ENCODE peak calls at places on chromosomes 2 and 18, in eight cellular contexts. One of them, this sample, is unnamed.
A peak's percentile ranks its signal among the peaks of the same experiment; 100 is the strongest.

GRCh38 chr2:43070676-43071491 is 155.5 kb downstream of the ZFP36L2 start:
- DNase-seq in GM12892: no peak
- DNase-seq in effector memory CD8-positive, alpha-beta T cell: no peak
- DNase-seq in fibroblast of pulmonary artery: no peak
- DNase-seq in NAMALWA: no peak
- DNase-seq in NCI-H460: no peak
- DNase-seq in WTC11: no peak
- DNase-seq in B cell: no peak
- DNase-seq in this sample: no peak

GRCh38 chr18:56748698-56749268 is 97.6 kb downstream of the WDR7 start:
- DNase-seq in NCI-H460: peak; percentile 23
- DNase-seq in B cell: no peak
- DNase-seq in fibroblast of pulmonary artery: peak; percentile 73
- DNase-seq in NAMALWA: peak; percentile 67
- DNase-seq in GM12892: no peak
- DNase-seq in WTC11: no peak
- DNase-seq in effector memory CD8-positive, alpha-beta T cell: no peak
- DNase-seq in this sample: peak; percentile 65

GRCh38 chr2:236578980-236579745 is 9.5 kb downstream of the ACKR3 start:
- DNase-seq in GM12892: no peak
- DNase-seq in fibroblast of pulmonary artery: no peak
- DNase-seq in NCI-H460: no peak
- DNase-seq in B cell: no peak
- DNase-seq in WTC11: no peak
- DNase-seq in effector memory CD8-positive, alpha-beta T cell: no peak
- DNase-seq in NAMALWA: no peak
- DNase-seq in this sample: no peak

GRCh38 chr18:48913201-48913600 is 37.6 kb downstream of the SMAD7 start:
- DNase-seq in fibroblast of pulmonary artery: no peak
- DNase-seq in effector memory CD8-positive, alpha-beta T cell: peak; percentile 64
- DNase-seq in NCI-H460: no peak
- DNase-seq in WTC11: no peak
- DNase-seq in GM12892: no peak
- DNase-seq in NAMALWA: peak; percentile 39
- DNase-seq in B cell: no peak
- DNase-seq in this sample: peak; percentile 29

GRCh38 chr2:211133766-211134165 is 577.4 kb downstream of the CPS1 start:
- DNase-seq in NCI-H460: no peak
- DNase-seq in NAMALWA: no peak
- DNase-seq in GM12892: no peak
- DNase-seq in effector memory CD8-positive, alpha-beta T cell: no peak
- DNase-seq in WTC11: no peak
- DNase-seq in fibroblast of pulmonary artery: peak; percentile 17
- DNase-seq in B cell: no peak
- DNase-seq in this sample: no peak

GRCh38 chr2:43203373-43203772 is 23.0 kb downstream of the ZFP36L2 start:
- DNase-seq in NAMALWA: no peak
- DNase-seq in fibroblast of pulmonary artery: no peak
- DNase-seq in effector memory CD8-positive, alpha-beta T cell: no peak
- DNase-seq in B cell: no peak
- DNase-seq in WTC11: no peak
- DNase-seq in GM12892: no peak
- DNase-seq in NCI-H460: no peak
- DNase-seq in this sample: no peak

GRCh38 chr2:201984800-201985525 is 48.7 kb upstream of the FZD7 start:
- DNase-seq in B cell: no peak
- DNase-seq in NAMALWA: no peak
- DNase-seq in fibroblast of pulmonary artery: no peak
- DNase-seq in effector memory CD8-positive, alpha-beta T cell: no peak
- DNase-seq in GM12892: no peak
- DNase-seq in WTC11: no peak
- DNase-seq in NCI-H460: no peak
- DNase-seq in this sample: no peak

GRCh38 chr2:105187531-105187930 is 54.0 kb upstream of the GPR45 start:
- DNase-seq in WTC11: no peak
- DNase-seq in B cell: no peak
- DNase-seq in GM12892: no peak
- DNase-seq in fibroblast of pulmonary artery: peak; percentile 1
- DNase-seq in NAMALWA: no peak
- DNase-seq in effector memory CD8-positive, alpha-beta T cell: no peak
- DNase-seq in NCI-H460: no peak
- DNase-seq in this sample: no peak

GRCh38 chr2:204673877-204674276 is 128.6 kb downstream of the PARD3B start:
- DNase-seq in NAMALWA: no peak
- DNase-seq in effector memory CD8-positive, alpha-beta T cell: no peak
- DNase-seq in fibroblast of pulmonary artery: peak; percentile 56
- DNase-seq in B cell: no peak
- DNase-seq in WTC11: no peak
- DNase-seq in NCI-H460: no peak
- DNase-seq in GM12892: no peak
- DNase-seq in this sample: peak; percentile 80

GRCh38 chr2:36770542-36771287 is 74.2 kb downstream of the VIT start:
- DNase-seq in GM12892: peak; percentile 37
- DNase-seq in NAMALWA: peak; percentile 68
- DNase-seq in B cell: no peak
- DNase-seq in NCI-H460: peak; percentile 57
- DNase-seq in WTC11: peak; percentile 82
- DNase-seq in effector memory CD8-positive, alpha-beta T cell: peak; percentile 13
- DNase-seq in fibroblast of pulmonary artery: peak; percentile 53
- DNase-seq in this sample: peak; percentile 44

GRCh38 chr2:48738806-48739205 is 16.7 kb downstream of the LHCGR start:
- DNase-seq in GM12892: no peak
- DNase-seq in B cell: no peak
- DNase-seq in fibroblast of pulmonary artery: peak; percentile 80
- DNase-seq in NCI-H460: peak; percentile 38
- DNase-seq in effector memory CD8-positive, alpha-beta T cell: no peak
- DNase-seq in WTC11: no peak
- DNase-seq in NAMALWA: no peak
- DNase-seq in this sample: peak; percentile 89

GRCh38 chr2:98298685-98299180 is 47.5 kb upstream of the CNGA3 start:
- DNase-seq in NAMALWA: no peak
- DNase-seq in NCI-H460: no peak
- DNase-seq in B cell: no peak
- DNase-seq in effector memory CD8-positive, alpha-beta T cell: no peak
- DNase-seq in WTC11: no peak
- DNase-seq in fibroblast of pulmonary artery: no peak
- DNase-seq in GM12892: no peak
- DNase-seq in this sample: no peak

GRCh38 chr18:9901377-9901776 is 12.4 kb upstream of the VAPA start:
- DNase-seq in NAMALWA: no peak
- DNase-seq in effector memory CD8-positive, alpha-beta T cell: no peak
- DNase-seq in GM12892: no peak
- DNase-seq in B cell: no peak
- DNase-seq in NCI-H460: no peak
- DNase-seq in WTC11: no peak
- DNase-seq in fibroblast of pulmonary artery: peak; percentile 52
- DNase-seq in this sample: no peak